ENCODE peak calls at places on chromosome 2, in seven cellular contexts. B, V, X, C, M, Z and H are unnamed samples.
A peak's percentile ranks its signal among the peaks of the same experiment; 100 is the strongest.

GRCh38 chr2:100921685-100922161 is 80.4 kb upstream of the RPL31 start:
- DNase-seq in Z (no peak), V (no peak), B (peak; percentile 21), X (no peak), C (no peak), M (no peak), H (no peak)

GRCh38 chr2:197042613-197043248 is 116.2 kb upstream of the PGAP1 start:
- DNase-seq in Z (no peak), C (no peak), V (peak; percentile 3), X (no peak), B (no peak), M (peak; percentile 31), H (no peak)

GRCh38 chr2:96622544-96622943 is 15.6 kb downstream of the KANSL3 start:
- DNase-seq in B (no peak), X (no peak), Z (no peak), C (no peak), V (no peak), M (no peak), H (no peak)

GRCh38 chr2:230898661-230899091 is 26.4 kb downstream of the GPR55 start:
- DNase-seq in M (no peak), C (no peak), B (no peak), V (no peak), X (no peak), Z (no peak), H (no peak)

GRCh38 chr2:15965564-15966019 is 25.2 kb downstream of the MYCN start:
- DNase-seq in B (no peak), X (no peak), Z (peak; percentile 78), M (peak; percentile 21), C (no peak), V (no peak), H (no peak)

GRCh38 chr2:100262555-100263320 is 59.6 kb downstream of the LONRF2 start:
- DNase-seq in X (peak; percentile 74), M (peak; percentile 64), Z (peak; percentile 73), V (peak; percentile 36), C (peak; percentile 55), B (peak; percentile 29), H (peak; percentile 74)

GRCh38 chr2:45578056-45578843 is 32.8 kb downstream of the SRBD1 start:
- DNase-seq in V (no peak), Z (peak; percentile 46), C (no peak), B (peak; percentile 3), M (no peak), X (peak; percentile 34), H (peak; percentile 46)

GRCh38 chr2:68824831-68825230 is 46.4 kb downstream of the BMP10 start:
- DNase-seq in X (no peak), B (no peak), C (no peak), V (no peak), Z (no peak), M (no peak), H (no peak)